ENCODE peak calls at places on chromosomes 5 and 9, in six cellular contexts. Q is GM12878, C is HCT116, S is K562, G is SK-N-SH, A is H1. X is an unnamed sample.
A peak's percentile ranks its signal among the peaks of the same experiment; 100 is the strongest.

GRCh38 chr5:148884339-148885020 is 58.1 kb downstream of the ADRB2 start:
- DNase-seq in C (no peak), A (no peak), Q (no peak), G (no peak), S (no peak), X (no peak)

GRCh38 chr5:122965111-122965510 is 71.4 kb downstream of the PPIC start:
- DNase-seq in A (no peak), G (no peak), Q (no peak), S (no peak), C (no peak), X (no peak)

GRCh38 chr9:88532320-88532719 is 2.7 kb upstream of the NXNL2 start:
- DNase-seq in G (no peak), S (no peak), A (peak; percentile 86), C (no peak), Q (no peak), X (peak; percentile 82)

GRCh38 chr5:51433052-51433710 is 49.9 kb downstream of the ISL1 start:
- DNase-seq in S (no peak), Q (no peak), C (peak; percentile 18), A (no peak), G (no peak), X (no peak)

GRCh38 chr5:159783731-159784247 is 132.5 kb upstream of the ADRA1B start:
- DNase-seq in S (no peak), A (no peak), C (no peak), Q (no peak), G (no peak), X (no peak)

GRCh38 chr5:142211918-142212317 is 103.3 kb downstream of the NDFIP1 start:
- DNase-seq in A (no peak), G (no peak), C (no peak), Q (no peak), S (no peak), X (no peak)

GRCh38 chr9:91847576-91847975 is 102.5 kb downstream of the ROR2 start:
- DNase-seq in S (no peak), C (no peak), A (no peak), Q (no peak), G (peak; percentile 44), X (no peak)

GRCh38 chr5:86979801-86980510 is 287.7 kb upstream of the RASA1 start:
- DNase-seq in G (no peak), A (no peak), C (peak; percentile 33), S (no peak), Q (no peak), X (no peak)

GRCh38 chr5:84725946-84726570 is 341.4 kb upstream of the EDIL3 start:
- DNase-seq in G (no peak), Q (no peak), C (no peak), A (no peak), S (no peak), X (no peak)

GRCh38 chr9:132042324-132042723 is 37.3 kb downstream of the MED27 start:
- DNase-seq in C (peak; percentile 35), A (no peak), S (peak; percentile 25), Q (no peak), G (no peak), X (no peak)

GRCh38 chr5:170159101-170159698 is 53.5 kb downstream of the FOXI1 start:
- DNase-seq in G (no peak), S (no peak), Q (no peak), C (no peak), A (no peak), X (no peak)

GRCh38 chr5:126938461-126938860 is 91.9 kb downstream of the MARCHF3 start:
- DNase-seq in S (no peak), Q (no peak), A (no peak), C (no peak), G (no peak), X (no peak)

GRCh38 chr5:41736641-41737040 is 133.6 kb downstream of the OXCT1 start:
- DNase-seq in G (no peak), C (no peak), A (no peak), Q (no peak), S (no peak), X (no peak)

GRCh38 chr9:111232997-111233790 is 96.8 kb downstream of the OR2K2 start:
- DNase-seq in C (no peak), S (no peak), G (no peak), Q (no peak), A (no peak), X (no peak)

GRCh38 chr5:11719888-11720481 is 184.3 kb downstream of the CTNND2 start:
- DNase-seq in Q (no peak), A (peak; percentile 73), C (no peak), S (no peak), G (peak; percentile 12), X (peak; percentile 80)

GRCh38 chr9:69637801-69638200 is 34.4 kb downstream of the APBA1 start:
- DNase-seq in S (no peak), G (no peak), A (no peak), C (no peak), Q (no peak), X (no peak)

GRCh38 chr9:36738318-36738975 is 165.8 kb downstream of the MELK start:
- DNase-seq in C (peak; percentile 54), G (no peak), S (no peak), A (no peak), Q (no peak), X (no peak)

GRCh38 chr9:16223074-16223871 is 647.2 kb downstream of the BNC2 start:
- DNase-seq in S (no peak), A (no peak), G (no peak), C (no peak), Q (no peak), X (no peak)
- TF ChIP-seq JUND in S (no peak), A (no peak), G (no peak), C (no peak), Q (no peak), X (no peak)

GRCh38 chr9:123997665-123998277 is 13.8 kb upstream of the LHX2 start:
- DNase-seq in C (no peak), A (peak; percentile 62), Q (peak; percentile 81), S (no peak), G (no peak), X (no peak)
- TF ChIP-seq JUND in C (no peak), A (no peak), Q (no peak), S (no peak), G (no peak), X (no peak)

DNA sequence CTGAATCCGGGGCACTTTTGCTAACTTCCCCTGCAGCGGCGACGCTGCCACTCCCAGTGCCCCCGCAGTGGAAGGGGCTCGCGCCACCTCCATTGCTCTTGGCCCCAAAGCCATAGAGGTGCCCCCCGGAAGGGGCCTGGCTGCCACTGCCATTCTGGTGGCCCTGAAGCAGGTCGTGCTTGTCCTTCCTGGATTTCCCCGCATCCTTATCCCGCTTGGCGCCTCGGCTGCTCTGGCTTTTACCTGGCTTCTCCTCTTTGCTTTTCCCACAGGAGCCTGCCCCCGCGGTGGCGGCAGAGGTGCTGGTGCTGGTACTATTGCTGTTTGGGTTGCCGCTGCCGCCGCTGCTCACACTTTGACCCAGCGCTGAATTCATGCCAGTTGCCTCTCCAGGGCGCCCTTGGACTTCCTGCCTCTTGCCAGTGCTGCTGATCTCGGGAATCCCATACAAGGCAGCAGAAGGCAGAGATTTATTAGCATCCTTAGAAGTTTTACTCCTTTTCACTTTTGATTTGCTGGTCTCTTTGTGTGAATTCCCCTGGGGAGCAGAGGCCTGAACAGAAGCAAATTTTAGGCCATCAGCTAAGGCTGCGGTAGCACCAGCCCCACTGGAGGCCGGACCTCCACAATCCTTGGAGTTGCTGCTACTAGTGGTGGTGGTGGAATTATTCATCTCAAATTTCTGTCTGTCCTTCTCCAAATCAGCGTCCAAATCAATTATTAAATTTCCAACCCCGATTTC is 2.1 kb downstream of the ZNF608 start:
- DNase-seq in A (peak; percentile 57), Q (no peak), C (no peak), G (no peak), S (no peak), X (no peak)
- TF ChIP-seq JUND in A (no peak), Q (no peak), C (no peak), G (peak; percentile 2), S (no peak), X (no peak)

GRCh38 chr5:59503223-59503622 is 390.3 kb downstream of the PDE4D start:
- DNase-seq in Q (no peak), S (no peak), A (no peak), C (no peak), G (peak; percentile 12), X (no peak)
- TF ChIP-seq JUND in Q (no peak), S (no peak), A (no peak), C (no peak), G (no peak), X (no peak)

GRCh38 chr9:137320555-137321384 is 18.7 kb upstream of the NRARP start:
- DNase-seq in C (no peak), S (no peak), G (peak; percentile 42), A (peak; percentile 64), Q (no peak), X (no peak)
- TF ChIP-seq JUND in C (no peak), S (no peak), G (no peak), A (no peak), Q (no peak), X (no peak)

GRCh38 chr5:133147411-133147810 is 95.6 kb downstream of the HSPA4 start:
- DNase-seq in Q (no peak), G (no peak), A (no peak), C (no peak), S (no peak), X (no peak)
- TF ChIP-seq JUND in Q (no peak), G (no peak), A (no peak), C (no peak), S (no peak), X (no peak)